ENCODE peak calls at places on chromosomes 5 and 9, in eight cellular contexts. One of them, this sample, is unnamed.

GRCh38 chr5:110916373-110917049 is 155.0 kb upstream of the TSLP start:
- DNase-seq in adipocyte: peak
- DNase-seq in C1 segment of cervical spinal cord: no peak
- DNase-seq in activated T-cell treated with anti-CD3 and anti-CD28 coated beads for 1 hour: no peak
- DNase-seq in IMR-90: peak
- DNase-seq in H54: peak
- DNase-seq in ovary: no peak
- DNase-seq in AG04450: peak
- DNase-seq in this sample: no peak

GRCh38 chr5:134458234-134458633 is 46.6 kb upstream of the CDKN2AIPNL start:
- DNase-seq in adipocyte: peak
- DNase-seq in C1 segment of cervical spinal cord: no peak
- DNase-seq in activated T-cell treated with anti-CD3 and anti-CD28 coated beads for 1 hour: no peak
- DNase-seq in IMR-90: peak
- DNase-seq in H54: no peak
- DNase-seq in ovary: peak
- DNase-seq in AG04450: no peak
- DNase-seq in this sample: peak

GRCh38 chr5:14901462-14902051 is 30.0 kb upstream of the ANKH start:
- DNase-seq in adipocyte: peak
- DNase-seq in C1 segment of cervical spinal cord: no peak
- DNase-seq in activated T-cell treated with anti-CD3 and anti-CD28 coated beads for 1 hour: no peak
- DNase-seq in IMR-90: peak
- DNase-seq in H54: no peak
- DNase-seq in ovary: no peak
- DNase-seq in AG04450: peak
- DNase-seq in this sample: no peak

GRCh38 chr5:151023047-151023615 is 2.7 kb downstream of the GPX3 start:
- DNase-seq in adipocyte: no peak
- DNase-seq in C1 segment of cervical spinal cord: no peak
- DNase-seq in activated T-cell treated with anti-CD3 and anti-CD28 coated beads for 1 hour: no peak
- DNase-seq in IMR-90: peak
- DNase-seq in H54: no peak
- DNase-seq in ovary: peak
- DNase-seq in AG04450: no peak
- DNase-seq in this sample: no peak

GRCh38 chr5:163509288-163510040 is 4.0 kb downstream of the MAT2B start:
- DNase-seq in adipocyte: peak
- DNase-seq in C1 segment of cervical spinal cord: no peak
- DNase-seq in activated T-cell treated with anti-CD3 and anti-CD28 coated beads for 1 hour: no peak
- DNase-seq in IMR-90: peak
- DNase-seq in H54: no peak
- DNase-seq in ovary: no peak
- DNase-seq in AG04450: no peak
- DNase-seq in this sample: peak

GRCh38 chr9:68427216-68427994 is 71.0 kb downstream of the PGM5 start:
- DNase-seq in adipocyte: no peak
- DNase-seq in C1 segment of cervical spinal cord: no peak
- DNase-seq in activated T-cell treated with anti-CD3 and anti-CD28 coated beads for 1 hour: no peak
- DNase-seq in IMR-90: no peak
- DNase-seq in H54: no peak
- DNase-seq in ovary: no peak
- DNase-seq in AG04450: no peak
- DNase-seq in this sample: no peak

GRCh38 chr5:150175536-150175935 is 9.0 kb downstream of the CDX1 start:
- DNase-seq in adipocyte: peak
- DNase-seq in C1 segment of cervical spinal cord: no peak
- DNase-seq in activated T-cell treated with anti-CD3 and anti-CD28 coated beads for 1 hour: no peak
- DNase-seq in IMR-90: peak
- DNase-seq in H54: peak
- DNase-seq in ovary: no peak
- DNase-seq in AG04450: no peak
- DNase-seq in this sample: no peak

GRCh38 chr9:110578575-110578895 is 1.0 kb downstream of the SVEP1 start:
- DNase-seq in adipocyte: no peak
- DNase-seq in C1 segment of cervical spinal cord: no peak
- DNase-seq in activated T-cell treated with anti-CD3 and anti-CD28 coated beads for 1 hour: no peak
- DNase-seq in IMR-90: no peak
- DNase-seq in H54: no peak
- DNase-seq in ovary: no peak
- DNase-seq in AG04450: no peak
- DNase-seq in this sample: no peak

GRCh38 chr5:1636981-1637638 is 113.3 kb upstream of the LPCAT1 start:
- DNase-seq in adipocyte: no peak
- DNase-seq in C1 segment of cervical spinal cord: no peak
- DNase-seq in activated T-cell treated with anti-CD3 and anti-CD28 coated beads for 1 hour: no peak
- DNase-seq in IMR-90: no peak
- DNase-seq in H54: no peak
- DNase-seq in ovary: no peak
- DNase-seq in AG04450: no peak
- DNase-seq in this sample: peak

GRCh38 chr5:179862296-179862695 is 3.7 kb upstream of the MRNIP start:
- DNase-seq in adipocyte: no peak
- DNase-seq in C1 segment of cervical spinal cord: no peak
- DNase-seq in activated T-cell treated with anti-CD3 and anti-CD28 coated beads for 1 hour: no peak
- DNase-seq in IMR-90: no peak
- DNase-seq in H54: no peak
- DNase-seq in ovary: no peak
- DNase-seq in AG04450: no peak
- DNase-seq in this sample: no peak

GRCh38 chr5:582936-583635 is 29.1 kb upstream of the CEP72 start:
- DNase-seq in adipocyte: no peak
- DNase-seq in C1 segment of cervical spinal cord: no peak
- DNase-seq in activated T-cell treated with anti-CD3 and anti-CD28 coated beads for 1 hour: no peak
- DNase-seq in IMR-90: no peak
- DNase-seq in H54: no peak
- DNase-seq in ovary: no peak
- DNase-seq in AG04450: no peak
- DNase-seq in this sample: no peak

GRCh38 chr5:63563008-63563917 is 399.0 kb downstream of the HTR1A start:
- DNase-seq in adipocyte: no peak
- DNase-seq in C1 segment of cervical spinal cord: no peak
- DNase-seq in activated T-cell treated with anti-CD3 and anti-CD28 coated beads for 1 hour: no peak
- DNase-seq in IMR-90: no peak
- DNase-seq in H54: no peak
- DNase-seq in ovary: no peak
- DNase-seq in AG04450: no peak
- DNase-seq in this sample: no peak

GRCh38 chr9:41229408-41230401 is 40.6 kb upstream of the ZNG1F start:
- DNase-seq in adipocyte: peak
- DNase-seq in C1 segment of cervical spinal cord: no peak
- DNase-seq in activated T-cell treated with anti-CD3 and anti-CD28 coated beads for 1 hour: no peak
- DNase-seq in IMR-90: peak
- DNase-seq in H54: no peak
- DNase-seq in ovary: no peak
- DNase-seq in AG04450: peak
- DNase-seq in this sample: peak

GRCh38 chr9:116087751-116088194 is 65.8 kb upstream of the PAPPA start:
- DNase-seq in adipocyte: peak
- DNase-seq in C1 segment of cervical spinal cord: no peak
- DNase-seq in activated T-cell treated with anti-CD3 and anti-CD28 coated beads for 1 hour: no peak
- DNase-seq in IMR-90: peak
- DNase-seq in H54: peak
- DNase-seq in ovary: no peak
- DNase-seq in AG04450: peak
- DNase-seq in this sample: no peak

GRCh38 chr5:157167219-157167621 is 1.2 kb upstream of the GARIN3 start:
- DNase-seq in adipocyte: peak
- DNase-seq in C1 segment of cervical spinal cord: no peak
- DNase-seq in activated T-cell treated with anti-CD3 and anti-CD28 coated beads for 1 hour: no peak
- DNase-seq in IMR-90: peak
- DNase-seq in H54: no peak
- DNase-seq in ovary: no peak
- DNase-seq in AG04450: no peak
- DNase-seq in this sample: no peak

GRCh38 chr5:96931605-96932004 is 4.3 kb upstream of the LNPEP start:
- DNase-seq in adipocyte: no peak
- DNase-seq in C1 segment of cervical spinal cord: no peak
- DNase-seq in activated T-cell treated with anti-CD3 and anti-CD28 coated beads for 1 hour: no peak
- DNase-seq in IMR-90: no peak
- DNase-seq in H54: no peak
- DNase-seq in ovary: no peak
- DNase-seq in AG04450: no peak
- DNase-seq in this sample: no peak

GRCh38 chr5:79346420-79346824 is 110.5 kb downstream of the JMY start:
- DNase-seq in adipocyte: peak
- DNase-seq in C1 segment of cervical spinal cord: no peak
- DNase-seq in activated T-cell treated with anti-CD3 and anti-CD28 coated beads for 1 hour: no peak
- DNase-seq in IMR-90: peak
- DNase-seq in H54: peak
- DNase-seq in ovary: no peak
- DNase-seq in AG04450: no peak
- DNase-seq in this sample: no peak

GRCh38 chr9:133505186-133505830 is 19.5 kb downstream of the MYMK start:
- DNase-seq in adipocyte: no peak
- DNase-seq in C1 segment of cervical spinal cord: no peak
- DNase-seq in activated T-cell treated with anti-CD3 and anti-CD28 coated beads for 1 hour: no peak
- DNase-seq in IMR-90: peak
- DNase-seq in H54: no peak
- DNase-seq in ovary: no peak
- DNase-seq in AG04450: no peak
- DNase-seq in this sample: no peak

GRCh38 chr5:135239461-135240282 is 159.4 kb downstream of the MACROH2A1 start:
- DNase-seq in adipocyte: peak
- DNase-seq in C1 segment of cervical spinal cord: no peak
- DNase-seq in activated T-cell treated with anti-CD3 and anti-CD28 coated beads for 1 hour: no peak
- DNase-seq in IMR-90: peak
- DNase-seq in H54: no peak
- DNase-seq in ovary: no peak
- DNase-seq in AG04450: peak
- DNase-seq in this sample: peak

GRCh38 chr9:112012026-112012902 is 115.7 kb downstream of the UGCG start:
- DNase-seq in adipocyte: peak
- DNase-seq in C1 segment of cervical spinal cord: peak
- DNase-seq in activated T-cell treated with anti-CD3 and anti-CD28 coated beads for 1 hour: no peak
- DNase-seq in IMR-90: peak
- DNase-seq in H54: peak
- DNase-seq in ovary: peak
- DNase-seq in AG04450: peak
- DNase-seq in this sample: peak

GRCh38 chr5:66876266-66876807 is 280.1 kb downstream of the MAST4 start:
- DNase-seq in adipocyte: no peak
- DNase-seq in C1 segment of cervical spinal cord: no peak
- DNase-seq in activated T-cell treated with anti-CD3 and anti-CD28 coated beads for 1 hour: no peak
- DNase-seq in IMR-90: no peak
- DNase-seq in H54: no peak
- DNase-seq in ovary: no peak
- DNase-seq in AG04450: no peak
- DNase-seq in this sample: no peak

GRCh38 chr5:119031047-119031886 is 39.6 kb upstream of the DMXL1 start:
- DNase-seq in adipocyte: no peak
- DNase-seq in C1 segment of cervical spinal cord: no peak
- DNase-seq in activated T-cell treated with anti-CD3 and anti-CD28 coated beads for 1 hour: no peak
- DNase-seq in IMR-90: no peak
- DNase-seq in H54: no peak
- DNase-seq in ovary: no peak
- DNase-seq in AG04450: no peak
- DNase-seq in this sample: no peak

GRCh38 chr5:60842859-60843692 is 993 bp downstream of the ELOVL7 start:
- DNase-seq in adipocyte: peak
- DNase-seq in C1 segment of cervical spinal cord: peak
- DNase-seq in activated T-cell treated with anti-CD3 and anti-CD28 coated beads for 1 hour: no peak
- DNase-seq in IMR-90: no peak
- DNase-seq in H54: peak
- DNase-seq in ovary: no peak
- DNase-seq in AG04450: no peak
- DNase-seq in this sample: no peak

GRCh38 chr9:130666393-130667116 is 2.2 kb downstream of the PRDM12 start:
- DNase-seq in adipocyte: no peak
- DNase-seq in C1 segment of cervical spinal cord: no peak
- DNase-seq in activated T-cell treated with anti-CD3 and anti-CD28 coated beads for 1 hour: no peak
- DNase-seq in IMR-90: no peak
- DNase-seq in H54: no peak
- DNase-seq in ovary: no peak
- DNase-seq in AG04450: no peak
- DNase-seq in this sample: no peak

GRCh38 chr5:40626834-40627233 is 52.9 kb upstream of the PTGER4 start:
- DNase-seq in adipocyte: no peak
- DNase-seq in C1 segment of cervical spinal cord: no peak
- DNase-seq in activated T-cell treated with anti-CD3 and anti-CD28 coated beads for 1 hour: no peak
- DNase-seq in IMR-90: no peak
- DNase-seq in H54: no peak
- DNase-seq in ovary: no peak
- DNase-seq in AG04450: no peak
- DNase-seq in this sample: no peak

GRCh38 chr5:148970228-148970627 is 92.6 kb downstream of the SH3TC2 start:
- DNase-seq in adipocyte: no peak
- DNase-seq in C1 segment of cervical spinal cord: no peak
- DNase-seq in activated T-cell treated with anti-CD3 and anti-CD28 coated beads for 1 hour: no peak
- DNase-seq in IMR-90: no peak
- DNase-seq in H54: no peak
- DNase-seq in ovary: no peak
- DNase-seq in AG04450: no peak
- DNase-seq in this sample: no peak

GRCh38 chr9:82894961-82895902 is 167.7 kb downstream of the RASEF start:
- DNase-seq in adipocyte: no peak
- DNase-seq in C1 segment of cervical spinal cord: no peak
- DNase-seq in activated T-cell treated with anti-CD3 and anti-CD28 coated beads for 1 hour: no peak
- DNase-seq in IMR-90: no peak
- DNase-seq in H54: no peak
- DNase-seq in ovary: no peak
- DNase-seq in AG04450: no peak
- DNase-seq in this sample: no peak

GRCh38 chr9:136787690-136788400 is 3.3 kb upstream of the TMEM141 start:
- DNase-seq in adipocyte: peak
- DNase-seq in C1 segment of cervical spinal cord: peak
- DNase-seq in activated T-cell treated with anti-CD3 and anti-CD28 coated beads for 1 hour: peak
- DNase-seq in IMR-90: peak
- DNase-seq in H54: peak
- DNase-seq in ovary: no peak
- DNase-seq in AG04450: no peak
- DNase-seq in this sample: peak

GRCh38 chr5:54696931-54697330 is 179.4 kb downstream of the SNX18 start:
- DNase-seq in adipocyte: no peak
- DNase-seq in C1 segment of cervical spinal cord: no peak
- DNase-seq in activated T-cell treated with anti-CD3 and anti-CD28 coated beads for 1 hour: no peak
- DNase-seq in IMR-90: no peak
- DNase-seq in H54: no peak
- DNase-seq in ovary: no peak
- DNase-seq in AG04450: no peak
- DNase-seq in this sample: no peak

GRCh38 chr5:122661496-122662180 is 113.2 kb upstream of the SNX2 start:
- DNase-seq in adipocyte: peak
- DNase-seq in C1 segment of cervical spinal cord: no peak
- DNase-seq in activated T-cell treated with anti-CD3 and anti-CD28 coated beads for 1 hour: no peak
- DNase-seq in IMR-90: no peak
- DNase-seq in H54: no peak
- DNase-seq in ovary: no peak
- DNase-seq in AG04450: no peak
- DNase-seq in this sample: no peak

GRCh38 chr5:56155085-56155484 is 78.0 kb downstream of the ANKRD55 start:
- DNase-seq in adipocyte: peak
- DNase-seq in C1 segment of cervical spinal cord: no peak
- DNase-seq in activated T-cell treated with anti-CD3 and anti-CD28 coated beads for 1 hour: no peak
- DNase-seq in IMR-90: no peak
- DNase-seq in H54: no peak
- DNase-seq in ovary: no peak
- DNase-seq in AG04450: no peak
- DNase-seq in this sample: no peak

This sample was measured in RWPE2.